ENCODE peak calls at places on chromosomes 1 and 21, in six cellular contexts. V, Y, U, T, O and I are unnamed samples.

GRCh38 chr1:9542425-9542824 is 3.2 kb downstream of the SLC25A33 start:
- DNase-seq in V (no peak), T (peak; percentile 34), O (no peak), Y (no peak), U (no peak), I (no peak)

GRCh38 chr1:7278045-7278444 is 492.8 kb downstream of the CAMTA1 start:
- DNase-seq in U (no peak), O (no peak), Y (no peak), T (no peak), V (no peak), I (no peak)

GRCh38 chr1:164651378-164651951 is 92.5 kb downstream of the PBX1 start:
- DNase-seq in Y (no peak), O (no peak), U (no peak), V (no peak), T (no peak), I (peak; percentile 92)

GRCh38 chr1:47178020-47178419 is 11.8 kb downstream of the PDZK1IP1 start:
- DNase-seq in V (no peak), T (no peak), O (no peak), U (no peak), Y (no peak), I (no peak)

GRCh38 chr1:22829001-22829989 is 118.7 kb downstream of the EPHB2 start:
- DNase-seq in U (peak; percentile 55), T (no peak), Y (no peak), V (peak; percentile 52), O (no peak), I (no peak)

GRCh38 chr1:32073387-32074229 is 869 bp downstream of the TMEM39B start:
- DNase-seq in U (no peak), V (peak; percentile 98), T (no peak), O (no peak), Y (no peak), I (no peak)

GRCh38 chr1:155893389-155894142 is 17.6 kb downstream of the RIT1 start:
- DNase-seq in V (no peak), T (peak; percentile 97), U (no peak), O (no peak), Y (no peak), I (peak; percentile 44)

GRCh38 chr1:43199093-43199726 is 27.1 kb downstream of the CFAP57 start:
- DNase-seq in U (peak; percentile 15), Y (no peak), O (no peak), V (no peak), T (no peak), I (no peak)

GRCh38 chr1:228508253-228508652 is 21.1 kb downstream of the RNF187 start:
- DNase-seq in Y (no peak), O (no peak), T (no peak), U (no peak), V (no peak), I (no peak)

GRCh38 chr1:211797994-211798393 is 32.6 kb downstream of the LPGAT1 start:
- DNase-seq in T (no peak), U (no peak), V (no peak), O (no peak), Y (no peak), I (no peak)

GRCh38 chr21:42182713-42183371 is 36.1 kb upstream of the ABCG1 start:
- DNase-seq in V (no peak), T (no peak), Y (no peak), U (no peak), O (no peak), I (no peak)

GRCh38 chr1:17161137-17161700 is 42.0 kb upstream of the PADI2 start:
- DNase-seq in Y (no peak), V (no peak), U (no peak), O (no peak), T (no peak), I (no peak)

GRCh38 chr1:53075761-53076163 is 13.7 kb downstream of the PODN start:
- DNase-seq in Y (no peak), T (no peak), U (no peak), O (no peak), V (no peak), I (no peak)

GRCh38 chr1:88001460-88001859 is 672.8 kb downstream of the LMO4 start:
- DNase-seq in Y (no peak), V (no peak), O (no peak), T (peak; percentile 85), U (no peak), I (peak; percentile 3)

GRCh38 chr1:2080884-2081283 is 30.7 kb downstream of the PRKCZ start:
- DNase-seq in V (no peak), U (no peak), T (no peak), Y (no peak), O (no peak), I (no peak)

GRCh38 chr1:187630653-187631380 is 802.1 kb downstream of the PLA2G4A start:
- DNase-seq in O (no peak), Y (peak; percentile 65), T (no peak), V (peak; percentile 7), U (no peak), I (no peak)

GRCh38 chr1:175870217-175870616 is 126.8 kb upstream of the TNR start:
- DNase-seq in V (no peak), O (no peak), T (no peak), U (no peak), Y (no peak), I (no peak)

GRCh38 chr1:236994450-236994849 is 9.8 kb downstream of the MT1HL1 start:
- DNase-seq in O (no peak), Y (no peak), V (no peak), T (no peak), U (no peak), I (no peak)

GRCh38 chr1:236997882-236998281 is 6.4 kb downstream of the MT1HL1 start:
- DNase-seq in V (no peak), U (no peak), T (no peak), O (no peak), Y (peak; percentile 61), I (no peak)

GRCh38 chr1:237000191-237000590 is 4.0 kb downstream of the MT1HL1 start:
- DNase-seq in V (no peak), O (no peak), T (no peak), U (no peak), Y (no peak), I (no peak)

GRCh38 chr1:236998571-236998970 is 5.7 kb downstream of the MT1HL1 start:
- DNase-seq in T (no peak), Y (no peak), U (no peak), O (no peak), V (no peak), I (no peak)

GRCh38 chr1:236997361-236997760 is 6.9 kb downstream of the MT1HL1 start:
- DNase-seq in O (no peak), V (no peak), Y (no peak), U (no peak), T (no peak), I (no peak)
- H2AFZ ChIP-seq in O (no peak overlapping the region), V (no peak overlapping the region), Y (no peak overlapping the region), U (no peak overlapping the region), T (no peak overlapping the region), I (no peak overlapping the region)

GRCh38 chr1:109078317-109078716 is 2.5 kb upstream of the TAF13 start:
- DNase-seq in Y (no peak), V (no peak), O (no peak), T (no peak), U (no peak), I (peak; percentile 32)

GRCh38 chr1:109079240-109079622 is 3.4 kb upstream of the TAF13 start:
- DNase-seq in Y (no peak), O (no peak), U (no peak), V (no peak), T (no peak), I (no peak)

GRCh38 chr1:109080441-109081082 is 4.8 kb upstream of the TAF13 start:
- DNase-seq in O (no peak), V (no peak), U (no peak), Y (no peak), T (no peak), I (no peak)

GRCh38 chr1:109075531-109076490 is at the start of gene TAF13:
- DNase-seq in V (peak; percentile 95), U (no peak), O (peak; percentile 83), Y (peak; percentile 97), T (peak; percentile 95), I (peak; percentile 90)
- H2AFZ ChIP-seq in V (peak within 1 kb of the TSS; percentile 82), U (peak within 1 kb of the TSS; percentile 78), O (peak within 1 kb of the TSS; percentile 85), Y (no peak within 1 kb of the TSS), T (peak within 1 kb of the TSS; percentile 94), I (peak within 1 kb of the TSS; percentile 98)

GRCh38 chr1:84298336-84298687 is 3.2 kb upstream of the SAMD13 start:
- DNase-seq in V (peak; percentile 67), Y (peak; percentile 47), O (no peak), T (peak; percentile 47), U (no peak), I (peak; percentile 33)
- H2AFZ ChIP-seq in V (peak overlapping the region; percentile 97), Y (no peak overlapping the region), O (peak overlapping the region; percentile 100), T (peak overlapping the region; percentile 81), U (peak overlapping the region; percentile 98), I (peak overlapping the region; percentile 99)

GRCh38 chr1:26771285-26771642 is 16.5 kb upstream of the PIGV start:
- DNase-seq in V (no peak), Y (no peak), T (no peak), U (no peak), O (no peak), I (no peak)
- H2AFZ ChIP-seq in V (no peak overlapping the region), Y (no peak overlapping the region), T (no peak overlapping the region), U (no peak overlapping the region), O (no peak overlapping the region), I (no peak overlapping the region)

DNA sequence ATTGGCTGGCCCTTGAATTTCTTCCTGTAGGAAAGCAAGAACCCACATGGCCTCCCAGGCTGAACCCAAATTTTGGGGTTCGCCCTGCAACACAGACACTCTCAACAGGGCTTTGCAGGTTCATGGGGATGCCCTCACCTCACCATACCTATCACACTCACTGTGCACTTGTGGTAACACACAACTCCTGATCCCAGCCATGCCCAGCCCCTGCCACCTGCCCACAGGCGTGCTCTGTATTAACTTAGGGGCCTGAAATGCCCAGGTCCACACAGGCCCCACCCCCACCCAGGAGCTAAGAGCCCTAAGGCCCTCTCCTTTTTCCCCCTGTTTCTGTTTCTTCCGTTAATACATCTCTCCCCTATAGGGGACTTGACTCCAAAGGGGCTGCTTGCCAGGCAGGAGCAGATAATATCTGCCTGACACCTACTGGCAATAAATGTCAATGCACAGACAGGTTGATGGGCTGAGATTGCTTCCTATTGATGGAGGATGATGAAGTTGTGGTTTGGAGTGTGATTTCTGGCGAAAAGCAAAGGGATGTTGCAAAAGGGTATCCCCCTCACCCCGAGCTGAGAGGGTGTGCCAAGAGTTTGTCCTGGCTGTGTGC is 171.5 kb downstream of the AJAP1 start:
- DNase-seq in O (peak; percentile 15), T (peak; percentile 41), Y (peak; percentile 53), V (peak; percentile 64), U (no peak), I (no peak)
- H2AFZ ChIP-seq in O (no peak overlapping the region), T (no peak overlapping the region), Y (no peak overlapping the region), V (no peak overlapping the region), U (no peak overlapping the region), I (no peak overlapping the region)

DNA sequence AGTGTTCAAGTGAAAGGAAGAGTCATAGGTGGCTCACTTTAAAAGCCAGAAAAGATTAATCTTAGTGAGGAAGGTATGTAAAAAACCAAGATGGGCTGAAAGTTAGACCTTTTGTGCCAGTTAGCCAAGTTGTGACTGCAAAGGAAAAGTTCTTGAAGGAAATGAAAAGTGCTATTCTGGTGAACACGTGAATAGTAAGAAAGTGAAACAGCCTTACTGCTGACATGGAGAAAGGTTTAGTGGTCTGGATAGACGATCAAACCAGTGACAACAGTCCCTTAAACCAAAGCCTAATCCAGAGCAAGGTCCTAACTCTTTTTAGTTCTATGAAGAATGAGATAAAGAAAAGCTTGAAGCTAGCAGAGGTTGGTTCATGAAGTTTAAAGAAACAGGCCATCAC is 106.4 kb downstream of the CTH start:
- DNase-seq in O (no peak), V (no peak), U (no peak), Y (no peak), T (no peak), I (no peak)
- H2AFZ ChIP-seq in O (no peak overlapping the region), V (no peak overlapping the region), U (no peak overlapping the region), Y (no peak overlapping the region), T (no peak overlapping the region), I (peak overlapping the region; percentile 8)

GRCh38 chr1:244815600-244816099 is 19.8 kb upstream of the COX20 start:
- DNase-seq in V (no peak), Y (peak; percentile 82), O (no peak), U (no peak), T (no peak), I (no peak)
- H2AFZ ChIP-seq in V (no peak overlapping the region), Y (no peak overlapping the region), O (peak overlapping the region; percentile 68), U (no peak overlapping the region), T (no peak overlapping the region), I (no peak overlapping the region)